ENCODE peak calls at places on chromosomes 2 and 18, in four cellular contexts. G, Y, P and Q are unnamed samples. For H3K36me3, the result is how much of the 10 kb centered on the place peaks cover.

GRCh38 chr18:3120356-3120755 is 99.4 kb downstream of the MYOM1 start:
- DNase-seq in G (no peak), Y (no peak), P (no peak), Q (no peak)

GRCh38 chr2:70133521-70134348 is 46.5 kb downstream of the PCBP1 start:
- DNase-seq in G (no peak), Y (peak), P (no peak), Q (no peak)

GRCh38 chr2:28354920-28355520 is 37.6 kb upstream of the FOSL2 start:
- DNase-seq in G (peak), Y (peak), P (no peak), Q (peak)

GRCh38 chr2:234191819-234192407 is 141.4 kb downstream of the SPP2 start:
- DNase-seq in G (no peak), Y (no peak), P (no peak), Q (no peak)

GRCh38 chr2:106284255-106284654 is 90.2 kb upstream of the UXS1 start:
- DNase-seq in G (no peak), Y (no peak), P (no peak), Q (no peak)

GRCh38 chr2:45840481-45840880 is 189.0 kb downstream of the PRKCE start:
- DNase-seq in G (no peak), Y (no peak), P (no peak), Q (no peak)

GRCh38 chr2:28696261-28696660 is 55.4 kb upstream of the PPP1CB start:
- DNase-seq in G (no peak), Y (no peak), P (no peak), Q (no peak)

GRCh38 chr2:153477641-153478288 is 797 bp downstream of the RPRM start:
- DNase-seq in G (no peak), Y (no peak), P (no peak), Q (peak)

GRCh38 chr2:101704046-101704466 is 6.5 kb downstream of the MAP4K4 start:
- DNase-seq in G (peak), Y (no peak), P (peak), Q (no peak)

GRCh38 chr2:174368691-174369090 is 26.8 kb upstream of the SCRN3 start:
- DNase-seq in G (no peak), Y (no peak), P (no peak), Q (no peak)

GRCh38 chr2:174365583-174365982 is 29.9 kb upstream of the SCRN3 start:
- DNase-seq in G (no peak), Y (no peak), P (peak), Q (no peak)

GRCh38 chr2:174362949-174363348 is 28.2 kb downstream of the SP9 start:
- DNase-seq in G (no peak), Y (no peak), P (no peak), Q (no peak)

GRCh38 chr2:174364628-174365027 is 29.9 kb downstream of the SP9 start:
- DNase-seq in G (no peak), Y (no peak), P (no peak), Q (no peak)
- H3K36me3 ChIP-seq in G (under half), Y (under half), P (under half), Q (under half)

GRCh38 chr2:204625135-204625534 is 79.9 kb downstream of the PARD3B start:
- DNase-seq in G (no peak), Y (no peak), P (peak), Q (peak)
- TF ChIP-seq CTCF in G (no peak), Y (no peak), P (peak), Q (no peak)

DNA sequence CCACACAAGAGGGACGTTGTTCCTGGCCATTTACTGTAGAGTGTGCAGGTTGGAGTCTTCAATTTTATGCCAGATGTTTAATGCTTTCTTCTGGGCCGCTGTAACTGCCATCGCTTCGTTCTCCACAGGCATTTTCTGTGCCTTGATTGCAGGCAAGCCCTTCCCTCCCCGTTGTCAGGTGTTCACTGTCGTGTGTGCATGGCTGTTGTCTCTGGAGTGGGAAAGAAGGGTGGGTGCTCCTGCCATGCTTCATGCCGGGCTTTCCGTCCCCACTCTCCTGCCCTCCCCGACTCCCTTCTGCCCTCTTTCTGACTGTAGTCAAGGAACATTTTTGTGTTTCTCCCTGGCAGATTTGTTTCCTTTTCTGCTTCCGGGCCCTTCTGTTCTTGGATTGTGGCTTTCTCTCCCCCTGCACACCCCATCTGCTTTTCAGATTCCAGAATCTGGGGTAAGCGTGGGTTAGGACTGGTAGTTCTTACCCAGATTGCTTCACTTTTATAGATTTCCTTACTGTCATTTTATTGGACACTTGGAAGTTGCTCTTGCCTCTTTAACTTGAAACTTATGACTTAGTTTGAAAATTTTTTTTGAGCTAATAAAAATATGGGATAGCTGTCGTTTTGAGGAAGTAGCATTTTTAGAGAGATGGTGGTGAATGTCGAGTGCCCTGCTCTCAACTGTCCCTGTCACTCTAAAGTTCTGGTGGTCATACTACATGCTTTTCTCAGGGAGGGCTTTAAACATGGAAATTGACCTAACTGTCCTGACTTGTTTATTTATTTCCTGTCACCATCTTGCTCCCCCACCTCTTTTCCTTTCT is 15.8 kb downstream of the CEP192 start:
- DNase-seq in G (no peak), Y (no peak), P (no peak), Q (no peak)
- H3K36me3 ChIP-seq in G (half or more), Y (half or more), P (under half), Q (under half)

DNA sequence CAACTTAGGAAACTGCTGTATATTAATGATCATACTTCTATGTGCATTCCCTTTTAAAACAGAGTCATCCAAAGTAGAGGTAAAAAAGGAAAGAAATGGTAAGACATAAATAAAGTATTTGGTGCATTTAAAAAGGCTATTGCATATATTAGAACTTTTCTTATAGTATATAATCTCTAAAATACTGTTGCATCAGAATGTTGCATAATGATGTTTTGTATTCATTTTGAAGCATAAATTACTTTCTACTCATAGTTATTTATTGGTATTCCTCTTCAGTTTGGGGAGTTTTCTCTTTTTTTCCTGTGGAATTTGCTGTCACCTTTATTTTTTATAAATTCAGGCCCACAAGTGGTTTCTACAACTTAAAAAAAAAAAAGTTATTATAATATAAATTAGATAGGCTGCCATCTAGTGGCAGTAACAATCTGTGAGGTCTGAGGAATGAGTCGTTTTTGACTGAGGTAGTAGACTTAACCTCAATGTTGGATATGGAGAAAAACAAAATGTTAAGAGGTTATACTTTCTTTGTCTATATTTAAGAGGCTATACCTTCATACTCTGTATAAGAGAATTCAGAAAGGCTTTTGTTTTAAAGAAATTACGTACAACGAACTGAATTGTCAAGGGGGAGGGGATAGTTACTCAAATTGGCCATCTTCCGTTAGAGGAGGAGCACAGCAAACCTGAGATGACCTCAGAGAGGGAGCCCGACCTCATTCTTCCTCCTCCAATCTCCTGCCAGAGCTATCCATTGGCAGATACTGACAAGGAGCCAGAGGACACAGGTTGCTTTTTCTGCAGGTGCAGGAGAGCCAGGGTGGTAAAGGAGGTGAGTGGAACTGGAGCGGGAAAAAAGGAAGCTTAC is 23.8 kb downstream of the ANKAR start:
- DNase-seq in G (no peak), Y (no peak), P (peak), Q (peak)
- TF ChIP-seq CTCF in G (peak), Y (peak), P (peak), Q (no peak)

GRCh38 chr2:171985076-171985475 is 14.7 kb upstream of the METAP1D start:
- DNase-seq in G (no peak), Y (no peak), P (no peak), Q (no peak)

GRCh38 chr2:171979103-171979502 is 20.6 kb upstream of the METAP1D start:
- DNase-seq in G (no peak), Y (no peak), P (no peak), Q (no peak)
- H3K36me3 ChIP-seq in G (half or more), Y (half or more), P (under half), Q (under half)

GRCh38 chr18:21820035-21820810 is 79.6 kb downstream of the MIB1 start:
- DNase-seq in G (no peak), Y (no peak), P (peak), Q (no peak)
- TF ChIP-seq CTCF in G (peak), Y (peak), P (peak), Q (peak)